ENCODE peak calls at places on chromosomes 4 and X, in eight cellular contexts. X is iPS DF 6.9; C is GM23338; D is HepG2; T is adrenal gland; A is colonic mucosa; K is CD8-positive, alpha-beta memory T cell; I is CD4-positive, CD25-positive, alpha-beta regulatory T cell. W is an unnamed sample.

GRCh38 chr4:41538887-41539498 is 1.0 kb downstream of the LIMCH1 start:
- DNase-seq in K (no peak), I (no peak), C (no peak), D (no peak), A (no peak), T (peak; percentile 70), X (no peak), W (no peak)

GRCh38 chr4:98482847-98483806 is 175.3 kb downstream of the TSPAN5 start:
- DNase-seq in I (no peak), A (no peak), X (no peak), K (no peak), T (no peak), C (no peak), D (peak; percentile 5), W (peak; percentile 78)

GRCh38 chrX:48956728-48957414 is 536 bp downstream of the OTUD5 start:
- DNase-seq in T (peak; percentile 58), A (peak; percentile 31), D (no peak), C (no peak), I (peak; percentile 51), K (peak; percentile 45), X (no peak), W (no peak)

GRCh38 chrX:40854242-40854641 is 118.9 kb upstream of the MED14 start:
- DNase-seq in T (no peak), A (no peak), X (no peak), D (no peak), K (no peak), I (no peak), C (no peak), W (no peak)

GRCh38 chrX:83512111-83512510 is 4.0 kb downstream of the POU3F4 start:
- DNase-seq in D (no peak), A (no peak), K (no peak), X (no peak), C (no peak), T (no peak), I (no peak), W (no peak)

GRCh38 chr4:75412746-75413145 is 101.5 kb downstream of the RCHY1 start:
- DNase-seq in T (no peak), X (no peak), I (no peak), A (no peak), K (no peak), D (no peak), C (no peak), W (no peak)

GRCh38 chrX:11244641-11245040 is 48.6 kb upstream of the AMELX start:
- DNase-seq in D (no peak), T (no peak), K (no peak), C (no peak), I (no peak), X (no peak), A (no peak), W (no peak)

GRCh38 chr4:3623106-3623505 is 90.9 kb upstream of the LRPAP1 start:
- DNase-seq in C (no peak), I (no peak), T (no peak), D (no peak), X (no peak), K (no peak), A (no peak), W (no peak)

GRCh38 chrX:15530318-15530717 is 29.7 kb downstream of the BMX start:
- DNase-seq in C (peak; percentile 12), I (no peak), T (no peak), D (no peak), K (no peak), X (no peak), A (no peak), W (no peak)

GRCh38 chr4:185071412-185071811 is 53.1 kb downstream of the HELT start:
- DNase-seq in D (no peak), C (no peak), X (no peak), A (no peak), I (no peak), T (no peak), K (no peak), W (no peak)

GRCh38 chr4:2051086-2051485 is 8.0 kb upstream of the NAT8L start:
- DNase-seq in K (no peak), A (no peak), T (peak; percentile 15), I (no peak), X (no peak), D (no peak), C (no peak), W (no peak)

GRCh38 chr4:48490680-48491513 is 845 bp downstream of the ZAR1 start:
- DNase-seq in K (no peak), I (no peak), A (peak; percentile 48), X (no peak), D (no peak), C (peak; percentile 73), T (no peak), W (no peak)

GRCh38 chr4:13601060-13601459 is 26.5 kb downstream of the BOD1L1 start:
- DNase-seq in I (no peak), D (no peak), K (no peak), X (no peak), T (no peak), C (no peak), A (no peak), W (no peak)

GRCh38 chr4:184471872-184472539 is 2.3 kb downstream of the IRF2 start:
- DNase-seq in T (no peak), A (peak; percentile 55), X (no peak), D (no peak), C (no peak), K (no peak), I (no peak), W (no peak)

GRCh38 chr4:182768821-182769220 is 148.4 kb downstream of the DCTD start:
- DNase-seq in D (no peak), X (no peak), K (no peak), C (peak; percentile 28), A (no peak), T (no peak), I (no peak), W (peak; percentile 69)

GRCh38 chr4:82431026-82431745 is 796 bp downstream of the ENOPH1 start:
- DNase-seq in T (peak; percentile 61), X (no peak), D (no peak), K (peak; percentile 26), A (peak; percentile 59), C (peak; percentile 69), I (peak; percentile 33), W (no peak)

GRCh38 chr4:108744307-108744706 is 18.5 kb downstream of the ETNPPL start:
- DNase-seq in X (no peak), C (no peak), K (no peak), D (peak; percentile 41), T (no peak), A (no peak), I (no peak), W (no peak)

GRCh38 chrX:43559643-43560042 is 96.5 kb upstream of the MAOA start:
- DNase-seq in K (no peak), D (peak; percentile 39), X (peak; percentile 25), C (peak; percentile 69), A (peak; percentile 71), T (peak; percentile 69), I (peak; percentile 1), W (peak; percentile 18)

DNA sequence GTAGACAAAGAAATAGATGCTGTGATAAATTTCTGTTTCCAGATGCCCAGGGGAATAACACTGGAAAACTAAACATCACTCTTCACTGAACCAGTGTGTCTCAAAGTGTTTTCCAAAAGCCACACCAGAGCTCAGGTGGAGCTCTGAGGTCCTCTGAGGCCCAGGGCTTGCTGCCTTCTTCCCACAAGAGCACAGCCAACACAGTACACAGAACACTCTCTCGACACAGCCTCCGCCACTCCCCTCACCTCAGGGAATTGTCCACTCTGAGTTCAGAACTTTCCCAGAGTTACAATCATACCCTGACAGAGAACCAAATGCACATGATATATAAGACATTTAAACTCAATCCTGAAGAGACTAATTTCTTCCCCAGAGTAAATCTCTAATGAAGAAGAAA is 3.1 kb downstream of the SETD7 start:
- DNase-seq in A (no peak), I (no peak), X (no peak), K (no peak), C (no peak), D (no peak), T (no peak), W (no peak)
- H3K4me1 ChIP-seq in A (no peaks in the 10 kb centered on the region), I (peaks cover 46% of the 10 kb centered on the region), X (no peaks in the 10 kb centered on the region), K (peaks cover 18% of the 10 kb centered on the region), C (peaks cover 32% of the 10 kb centered on the region), D (peaks cover 30% of the 10 kb centered on the region), T (peaks cover 60% of the 10 kb centered on the region), W (peaks cover 19% of the 10 kb centered on the region)

GRCh38 chr4:174282836-174283506 is 496 bp downstream of the FBXO8 start:
- DNase-seq in T (peak; percentile 95), D (peak; percentile 93), A (peak; percentile 89), C (peak; percentile 95), I (peak; percentile 78), X (peak; percentile 82), K (peak; percentile 67), W (peak; percentile 83)
- H3K27ac ChIP-seq in T (peak overlapping the region; percentile 94), D (peak overlapping the region; percentile 100), A (peak overlapping the region; percentile 98), C (peak overlapping the region; percentile 100), I (peak overlapping the region; percentile 98), X (no peak overlapping the region), K (peak overlapping the region; percentile 99), W (peak overlapping the region; percentile 96)

GRCh38 chr4:169244210-169244609 is 26.5 kb downstream of the SH3RF1 start:
- DNase-seq in C (peak; percentile 33), T (no peak), X (no peak), I (no peak), K (no peak), D (no peak), A (no peak), W (no peak)

GRCh38 chr4:169238445-169238844 is 32.3 kb downstream of the SH3RF1 start:
- DNase-seq in T (no peak), D (no peak), K (no peak), A (no peak), C (no peak), I (no peak), X (no peak), W (no peak)

GRCh38 chr4:169239236-169239905 is 31.4 kb downstream of the SH3RF1 start:
- DNase-seq in T (no peak), I (no peak), A (no peak), K (no peak), C (no peak), X (no peak), D (no peak), W (no peak)

GRCh38 chr4:169243808-169244207 is 26.9 kb downstream of the SH3RF1 start:
- DNase-seq in A (no peak), D (peak; percentile 73), T (no peak), C (no peak), X (no peak), I (no peak), K (no peak), W (no peak)

GRCh38 chr4:169241480-169241879 is 29.3 kb downstream of the SH3RF1 start:
- DNase-seq in C (no peak), T (no peak), K (no peak), X (no peak), I (no peak), A (no peak), D (no peak), W (peak; percentile 4)
- H3K4me1 ChIP-seq in C (peaks cover 28% of the 10 kb centered on the region), T (peaks cover 32% of the 10 kb centered on the region), K (no peaks in the 10 kb centered on the region), X (no peaks in the 10 kb centered on the region), I (no peaks in the 10 kb centered on the region), A (no peaks in the 10 kb centered on the region), D (peaks cover 17% of the 10 kb centered on the region), W (peaks cover 32% of the 10 kb centered on the region)

DNA sequence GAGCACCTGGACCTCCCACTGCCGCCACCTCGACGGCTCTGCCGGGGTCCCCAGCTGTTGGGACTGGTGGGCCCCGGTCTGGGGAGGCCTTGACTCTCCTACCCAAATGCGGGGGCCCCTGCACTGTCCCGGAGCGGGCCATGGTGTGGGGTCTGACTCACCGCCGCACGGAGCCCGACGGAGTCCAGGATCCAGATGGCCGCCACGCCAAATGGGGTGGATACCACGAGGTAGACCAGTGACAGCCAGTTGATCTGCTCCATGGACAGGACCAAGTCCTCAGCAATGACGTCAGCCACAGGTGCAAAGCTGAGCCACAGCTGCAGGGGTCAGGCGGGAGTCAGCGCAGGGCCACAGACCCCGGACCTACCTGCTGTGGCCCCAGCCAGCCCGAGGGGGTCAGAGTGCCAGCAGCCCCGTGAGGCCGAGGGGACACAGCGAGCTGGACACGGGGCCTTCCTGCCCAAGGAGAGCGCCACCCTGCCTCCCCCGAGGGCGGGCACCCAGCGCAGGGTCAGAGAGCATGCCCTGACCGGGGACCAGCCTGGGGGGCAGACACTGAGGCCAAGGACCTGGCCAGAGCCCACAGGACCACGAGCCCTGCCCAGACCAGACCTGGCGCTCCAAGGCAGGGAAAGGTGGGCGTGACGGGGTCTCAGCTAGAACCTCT is 2.4 kb downstream of the SLC49A3 start:
- DNase-seq in I (no peak), D (no peak), A (no peak), T (peak; percentile 59), X (no peak), K (no peak), C (no peak), W (no peak)
- H3K27ac ChIP-seq in I (no peak overlapping the region), D (no peak overlapping the region), A (peak overlapping the region; percentile 74), T (peak overlapping the region; percentile 83), X (no peak overlapping the region), K (no peak overlapping the region), C (no peak overlapping the region), W (no peak overlapping the region)